ENCODE peak calls at places on chromosome 13, in six cellular contexts. M is left cardiac atrium; H is activated naive CD8-positive, alpha-beta T cell treated with anti-CD3 and anti-CD28 coated beads, Interleukin-2, amount 50 U/mL, for 24 hours; T is lower lobe of right lung; O is activated CD4-positive, alpha-beta T cell treated with anti-CD3 and anti-CD28 coated beads for 36 hours; G is Panc1. Y is an unnamed sample.

GRCh38 chr13:93151277-93151676 is 75.3 kb upstream of the GPC6 start:
- ATAC-seq in M (no peak), T (peak), H (peak), G (no peak), O (peak), Y (peak)

GRCh38 chr13:30051531-30052060 is 201.2 kb upstream of the UBL3 start:
- ATAC-seq in H (no peak), M (no peak), G (no peak), O (no peak), T (no peak), Y (no peak)

GRCh38 chr13:44249439-44249838 is 124.2 kb upstream of the SERP2 start:
- ATAC-seq in T (peak), M (peak), G (peak), O (no peak), H (no peak), Y (no peak)

GRCh38 chr13:63311587-63311986 is 1895.9 kb upstream of the PCDH20 start:
- ATAC-seq in T (no peak), O (no peak), G (no peak), M (no peak), H (no peak), Y (no peak)

GRCh38 chr13:114104626-114105350 is 27.6 kb downstream of the RASA3 start:
- ATAC-seq in G (no peak), M (no peak), T (no peak), H (peak), O (peak), Y (no peak)

GRCh38 chr13:99932912-99933311 is 38.7 kb downstream of the ZIC5 start:
- ATAC-seq in H (no peak), O (no peak), T (no peak), G (no peak), M (no peak), Y (no peak)

GRCh38 chr13:51590966-51591627 is 6.8 kb downstream of the WDFY2 start:
- ATAC-seq in H (peak), O (peak), M (peak), T (peak), G (peak), Y (no peak)

GRCh38 chr13:33284916-33285315 is 639 bp downstream of the STARD13 start:
- ATAC-seq in H (peak), M (peak), T (peak), G (peak), O (peak), Y (peak)

GRCh38 chr13:78413887-78414553 is 189.3 kb downstream of the POU4F1 start:
- ATAC-seq in M (no peak), O (no peak), H (no peak), T (no peak), G (no peak), Y (no peak)

GRCh38 chr13:40383922-40384321 is 282.5 kb downstream of the FOXO1 start:
- ATAC-seq in G (no peak), H (no peak), M (no peak), O (no peak), T (no peak), Y (no peak)

GRCh38 chr13:45564108-45564507 is 51.4 kb downstream of the ERICH6B start:
- ATAC-seq in G (no peak), O (peak), H (peak), M (no peak), T (peak), Y (peak)

GRCh38 chr13:104796581-104796980 is 1730.4 kb upstream of the SLC10A2 start:
- ATAC-seq in M (no peak), O (no peak), G (no peak), H (no peak), T (no peak), Y (no peak)

GRCh38 chr13:33510350-33510749 is 224.8 kb upstream of the STARD13 start:
- ATAC-seq in G (no peak), T (no peak), M (peak), O (no peak), H (no peak), Y (no peak)

GRCh38 chr13:105538346-105538745 is 997.1 kb downstream of the EFNB2 start:
- ATAC-seq in H (no peak), O (no peak), G (no peak), M (no peak), T (no peak), Y (no peak)

GRCh38 chr13:46580362-46580839 is 27.4 kb downstream of the LRCH1 start:
- ATAC-seq in G (no peak), H (no peak), M (no peak), T (no peak), O (peak), Y (peak)

GRCh38 chr13:30601836-30602235 is 15.9 kb upstream of the USPL1 start:
- ATAC-seq in G (no peak), H (no peak), O (no peak), T (no peak), M (no peak), Y (no peak)

GRCh38 chr13:48660356-48661076 is 6.8 kb downstream of the CYSLTR2 start:
- ATAC-seq in G (no peak), H (no peak), O (no peak), T (peak), M (peak), Y (peak)

GRCh38 chr13:28485551-28485950 is 9.4 kb downstream of the FLT1 start:
- ATAC-seq in M (no peak), T (no peak), O (no peak), G (no peak), H (no peak), Y (no peak)

GRCh38 chr13:91531646-91532045 is 133.2 kb downstream of the GPC5 start:
- ATAC-seq in G (no peak), M (no peak), T (no peak), H (no peak), O (no peak), Y (no peak)

GRCh38 chr13:110418944-110419343 is 111.9 kb downstream of the COL4A2 start:
- ATAC-seq in O (no peak), G (no peak), H (no peak), M (peak), T (no peak), Y (no peak)

GRCh38 chr13:23651887-23652286 is 81.7 kb downstream of the TNFRSF19 start:
- ATAC-seq in O (no peak), H (peak), G (no peak), T (no peak), M (no peak), Y (no peak)

GRCh38 chr13:35524192-35524591 is 47.7 kb upstream of the MAB21L1 start:
- ATAC-seq in T (no peak), H (no peak), O (no peak), M (no peak), G (no peak), Y (no peak)

GRCh38 chr13:106548064-106548696 is 12.7 kb upstream of the EFNB2 start:
- ATAC-seq in T (no peak), O (no peak), G (no peak), M (no peak), H (no peak), Y (no peak)

GRCh38 chr13:110576736-110577476 is 15.4 kb upstream of the RAB20 start:
- ATAC-seq in T (no peak), O (no peak), H (no peak), G (no peak), M (no peak), Y (no peak)

GRCh38 chr13:105798541-105798940 is 736.9 kb downstream of the EFNB2 start:
- ATAC-seq in G (no peak), T (no peak), H (no peak), M (no peak), O (no peak), Y (no peak)

GRCh38 chr13:93235258-93236015 is 8.8 kb downstream of the GPC6 start:
- ATAC-seq in M (peak), T (no peak), H (no peak), G (no peak), O (no peak), Y (no peak)

GRCh38 chr13:98451676-98452105 is 125.2 kb downstream of the STK24 start:
- ATAC-seq in O (no peak), G (no peak), M (peak), T (no peak), H (no peak), Y (no peak)

GRCh38 chr13:75437582-75438318 is 44.2 kb downstream of the TBC1D4 start:
- ATAC-seq in T (no peak), H (no peak), O (no peak), M (peak), G (no peak), Y (no peak)

GRCh38 chr13:68970532-68970931 is 1137.1 kb upstream of the ATXN8OS start:
- ATAC-seq in O (no peak), H (no peak), T (no peak), G (no peak), M (no peak), Y (no peak)

GRCh38 chr13:40755082-40755755 is 15.8 kb downstream of the MRPS31 start:
- ATAC-seq in H (no peak), M (no peak), G (no peak), T (no peak), O (no peak), Y (no peak)